ENCODE peak calls at places on chromosomes 1 and 21, in nine cellular contexts. J, P, N, E, M, U, V, H and B are unnamed samples.

GRCh38 chr21:46171996-46172862 is 12.0 kb downstream of the SPATC1L start:
- DNase-seq in J (no peak), P (peak), N (no peak), E (no peak), M (no peak), U (no peak), V (peak), H (no peak), B (no peak)

GRCh38 chr1:221069178-221069903 is 190.1 kb downstream of the HLX start:
- DNase-seq in J (no peak), P (no peak), N (no peak), E (no peak), M (no peak), U (no peak), V (no peak), H (no peak), B (no peak)

GRCh38 chr21:45554477-45555175 is 12.4 kb upstream of the SLC19A1 start:
- DNase-seq in J (peak), P (peak), N (peak), E (peak), M (peak), U (no peak), V (peak), H (peak), B (peak)

GRCh38 chr1:75548721-75549480 is 62.0 kb downstream of the SLC44A5 start:
- DNase-seq in J (no peak), P (no peak), N (no peak), E (no peak), M (no peak), U (no peak), V (no peak), H (no peak), B (no peak)

GRCh38 chr1:236868625-236869467 is 73.8 kb downstream of the MTR start:
- DNase-seq in J (peak), P (no peak), N (peak), E (peak), M (peak), U (peak), V (no peak), H (no peak), B (peak)

GRCh38 chr1:210627740-210628139 is 299.0 kb downstream of the HHAT start:
- DNase-seq in J (no peak), P (no peak), N (no peak), E (no peak), M (no peak), U (no peak), V (no peak), H (no peak), B (no peak)

GRCh38 chr1:65407875-65408274 is 12.6 kb upstream of the LEPR start:
- DNase-seq in J (no peak), P (no peak), N (no peak), E (no peak), M (no peak), U (no peak), V (no peak), H (no peak), B (no peak)

GRCh38 chr1:54287176-54287650 is 87.2 kb downstream of the MRPL37 start:
- DNase-seq in J (peak), P (peak), N (peak), E (peak), M (no peak), U (no peak), V (peak), H (peak), B (peak)

GRCh38 chr21:45331521-45332257 is 44.0 kb upstream of the POFUT2 start:
- DNase-seq in J (no peak), P (peak), N (no peak), E (no peak), M (no peak), U (no peak), V (peak), H (peak), B (no peak)

GRCh38 chr1:239112536-239112935 is 273.8 kb upstream of the CHRM3 start:
- DNase-seq in J (no peak), P (no peak), N (no peak), E (no peak), M (no peak), U (no peak), V (no peak), H (no peak), B (no peak)

GRCh38 chr1:165903672-165904071 is 76.3 kb downstream of the UCK2 start:
- DNase-seq in J (no peak), P (no peak), N (peak), E (peak), M (no peak), U (no peak), V (no peak), H (no peak), B (no peak)

GRCh38 chr1:245825128-245825901 is 670.5 kb downstream of the KIF26B start:
- DNase-seq in J (no peak), P (no peak), N (peak), E (no peak), M (no peak), U (no peak), V (no peak), H (no peak), B (no peak)

GRCh38 chr1:42144336-42145189 is 8.6 kb upstream of the GUCA2B start:
- DNase-seq in J (no peak), P (no peak), N (no peak), E (peak), M (no peak), U (no peak), V (no peak), H (no peak), B (no peak)

GRCh38 chr1:31795801-31796621 is 19.8 kb downstream of the SPOCD1 start:
- DNase-seq in J (peak), P (no peak), N (peak), E (peak), M (no peak), U (no peak), V (peak), H (peak), B (no peak)

GRCh38 chr1:225447649-225448048 is 19.8 kb upstream of the LBR start:
- DNase-seq in J (no peak), P (peak), N (peak), E (no peak), M (no peak), U (no peak), V (no peak), H (no peak), B (no peak)

GRCh38 chr1:5388622-5389021 is 603.6 kb downstream of the NPHP4 start:
- DNase-seq in J (no peak), P (no peak), N (no peak), E (no peak), M (no peak), U (no peak), V (peak), H (no peak), B (no peak)

GRCh38 chr1:65166572-65167305 is 18.7 kb downstream of the AK4 start:
- DNase-seq in J (no peak), P (no peak), N (no peak), E (no peak), M (no peak), U (no peak), V (no peak), H (no peak), B (no peak)

GRCh38 chr1:24861821-24862727 is 68.0 kb downstream of the RUNX3 start:
- DNase-seq in J (no peak), P (no peak), N (no peak), E (peak), M (no peak), U (no peak), V (peak), H (no peak), B (no peak)

GRCh38 chr21:43207868-43208267 is 39.1 kb downstream of the CRYAA start:
- DNase-seq in J (no peak), P (no peak), N (no peak), E (no peak), M (no peak), U (no peak), V (no peak), H (no peak), B (no peak)

GRCh38 chr21:44858791-44859190 is 14.7 kb downstream of the PTTG1IP start:
- DNase-seq in J (no peak), P (peak), N (no peak), E (no peak), M (no peak), U (no peak), V (peak), H (no peak), B (no peak)

GRCh38 chr1:19460535-19461351 is 24.6 kb downstream of the CAPZB start:
- DNase-seq in J (peak), P (no peak), N (no peak), E (no peak), M (no peak), U (no peak), V (no peak), H (peak), B (no peak)
- TF ChIP-seq POLR2A in J (no peak), P (no peak), N (no peak), E (no peak), M (no peak), U (no peak), V (no peak), H (no peak), B (no peak)

DNA sequence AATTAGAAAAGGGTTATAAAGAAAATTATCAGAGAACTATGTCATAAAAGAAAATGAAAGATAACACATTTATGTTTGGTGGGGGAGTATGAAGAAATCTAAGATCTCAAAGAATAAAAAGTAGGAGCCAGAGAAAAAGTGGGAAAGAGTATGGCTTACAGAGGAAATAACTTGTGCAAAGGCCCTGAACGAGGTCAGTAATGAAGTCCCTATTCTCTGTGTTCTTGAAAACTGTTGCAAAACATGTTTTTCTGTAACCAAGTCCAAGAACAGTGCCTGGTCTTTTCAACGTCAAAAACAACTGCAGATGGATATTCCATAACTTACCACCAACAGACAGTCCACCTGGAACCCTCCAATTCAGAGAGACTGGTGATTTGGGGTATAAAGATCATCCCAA is 188.1 kb downstream of the NEGR1 start:
- DNase-seq in J (no peak), P (no peak), N (no peak), E (no peak), M (no peak), U (no peak), V (no peak), H (no peak), B (no peak)
- H3K4me3 ChIP-seq in J (no peak), P (no peak), N (no peak), E (no peak), M (no peak), U (no peak), V (no peak), H (no peak), B (no peak)

GRCh38 chr1:184386271-184387068 is at the start of gene C1orf21:
- DNase-seq in J (peak), P (peak), N (peak), E (peak), M (peak), U (peak), V (peak), H (peak), B (peak)
- TF ChIP-seq POLR2A in J (no peak), P (peak), N (no peak), E (no peak), M (no peak), U (peak), V (peak), H (no peak), B (peak)

DNA sequence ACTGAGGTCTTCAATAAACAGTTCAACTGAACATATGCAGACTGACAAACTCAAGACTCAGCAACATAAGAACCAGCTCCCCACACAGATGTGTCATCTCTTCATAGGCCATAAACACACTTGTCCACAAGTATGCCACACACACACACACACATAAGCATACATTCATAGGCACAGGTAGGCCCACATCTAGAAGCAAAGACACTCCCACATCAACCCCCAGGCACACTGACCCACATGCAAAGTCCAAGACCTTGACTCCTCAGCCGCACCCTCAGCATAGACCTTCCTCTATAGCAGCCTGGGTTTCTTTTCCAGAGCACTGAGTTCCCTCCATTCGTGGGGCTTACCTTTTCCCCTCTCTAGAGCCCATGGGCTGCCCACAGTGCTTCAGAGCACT is 1.4 kb downstream of the LAD1 start:
- DNase-seq in J (no peak), P (no peak), N (peak), E (peak), M (no peak), U (no peak), V (peak), H (no peak), B (peak)
- H3K4me3 ChIP-seq in J (no peak), P (no peak), N (no peak), E (peak), M (peak), U (no peak), V (peak), H (no peak), B (no peak)

GRCh38 chr1:10471411-10472219 is 714 bp downstream of the DFFA start:
- DNase-seq in J (peak), P (no peak), N (peak), E (no peak), M (no peak), U (no peak), V (no peak), H (no peak), B (no peak)

GRCh38 chr1:10473145-10473765 is 926 bp upstream of the DFFA start:
- DNase-seq in J (no peak), P (no peak), N (no peak), E (no peak), M (no peak), U (no peak), V (no peak), H (no peak), B (no peak)

GRCh38 chr1:10475510-10475909 is 760 bp downstream of the PEX14 start:
- DNase-seq in J (no peak), P (no peak), N (no peak), E (no peak), M (no peak), U (no peak), V (peak), H (no peak), B (no peak)

GRCh38 chr1:10472220-10473144 is at the start of gene DFFA:
- DNase-seq in J (peak), P (peak), N (peak), E (peak), M (peak), U (peak), V (peak), H (peak), B (peak)

GRCh38 chr1:10474613-10475507 is at the start of gene PEX14:
- DNase-seq in J (peak), P (peak), N (peak), E (peak), M (peak), U (peak), V (peak), H (peak), B (peak)
- TF ChIP-seq POLR2A in J (peak), P (peak), N (peak), E (no peak), M (peak), U (peak), V (peak), H (peak), B (peak)

DNA sequence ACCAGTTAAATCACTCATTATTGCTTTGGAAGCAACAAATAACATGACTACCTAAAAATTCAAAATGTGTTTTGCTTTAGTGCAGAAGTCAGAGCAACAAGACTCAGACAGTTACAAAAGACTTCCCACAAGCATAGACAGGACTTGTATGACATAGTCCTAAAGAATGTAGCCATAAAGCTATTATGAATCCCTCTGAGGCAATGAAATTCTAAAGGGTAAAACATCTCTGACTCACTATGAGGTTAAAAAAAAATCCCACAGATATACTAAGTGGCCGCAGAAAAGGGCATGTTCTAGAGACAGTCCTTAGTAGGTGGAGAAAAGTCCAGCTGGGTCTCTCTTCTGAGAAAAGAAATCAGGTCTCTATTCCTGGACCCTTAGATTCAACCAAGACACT is 4.9 kb downstream of the PRKAB2 start:
- DNase-seq in J (no peak), P (no peak), N (peak), E (no peak), M (peak), U (no peak), V (no peak), H (no peak), B (no peak)
- H3K4me3 ChIP-seq in J (no peak), P (no peak), N (no peak), E (no peak), M (peak), U (no peak), V (no peak), H (no peak), B (no peak)

GRCh38 chr1:30768830-30769718 is 11.5 kb upstream of the LAPTM5 start:
- DNase-seq in J (peak), P (no peak), N (peak), E (no peak), M (no peak), U (no peak), V (peak), H (no peak), B (no peak)

GRCh38 chr1:30768169-30768829 is 10.7 kb upstream of the LAPTM5 start:
- DNase-seq in J (no peak), P (no peak), N (no peak), E (no peak), M (no peak), U (no peak), V (no peak), H (no peak), B (no peak)

GRCh38 chr1:30773722-30774121 is 16.1 kb upstream of the LAPTM5 start:
- DNase-seq in J (no peak), P (no peak), N (no peak), E (no peak), M (no peak), U (no peak), V (no peak), H (no peak), B (no peak)

GRCh38 chr1:30771005-30771404 is 13.4 kb upstream of the LAPTM5 start:
- DNase-seq in J (no peak), P (no peak), N (no peak), E (no peak), M (no peak), U (no peak), V (no peak), H (no peak), B (no peak)

GRCh38 chr1:30770150-30770549 is 12.6 kb upstream of the LAPTM5 start:
- DNase-seq in J (no peak), P (no peak), N (no peak), E (no peak), M (no peak), U (no peak), V (peak), H (no peak), B (no peak)
- TF ChIP-seq POLR2A in J (no peak), P (no peak), N (no peak), E (no peak), M (no peak), U (no peak), V (no peak), H (no peak), B (no peak)

DNA sequence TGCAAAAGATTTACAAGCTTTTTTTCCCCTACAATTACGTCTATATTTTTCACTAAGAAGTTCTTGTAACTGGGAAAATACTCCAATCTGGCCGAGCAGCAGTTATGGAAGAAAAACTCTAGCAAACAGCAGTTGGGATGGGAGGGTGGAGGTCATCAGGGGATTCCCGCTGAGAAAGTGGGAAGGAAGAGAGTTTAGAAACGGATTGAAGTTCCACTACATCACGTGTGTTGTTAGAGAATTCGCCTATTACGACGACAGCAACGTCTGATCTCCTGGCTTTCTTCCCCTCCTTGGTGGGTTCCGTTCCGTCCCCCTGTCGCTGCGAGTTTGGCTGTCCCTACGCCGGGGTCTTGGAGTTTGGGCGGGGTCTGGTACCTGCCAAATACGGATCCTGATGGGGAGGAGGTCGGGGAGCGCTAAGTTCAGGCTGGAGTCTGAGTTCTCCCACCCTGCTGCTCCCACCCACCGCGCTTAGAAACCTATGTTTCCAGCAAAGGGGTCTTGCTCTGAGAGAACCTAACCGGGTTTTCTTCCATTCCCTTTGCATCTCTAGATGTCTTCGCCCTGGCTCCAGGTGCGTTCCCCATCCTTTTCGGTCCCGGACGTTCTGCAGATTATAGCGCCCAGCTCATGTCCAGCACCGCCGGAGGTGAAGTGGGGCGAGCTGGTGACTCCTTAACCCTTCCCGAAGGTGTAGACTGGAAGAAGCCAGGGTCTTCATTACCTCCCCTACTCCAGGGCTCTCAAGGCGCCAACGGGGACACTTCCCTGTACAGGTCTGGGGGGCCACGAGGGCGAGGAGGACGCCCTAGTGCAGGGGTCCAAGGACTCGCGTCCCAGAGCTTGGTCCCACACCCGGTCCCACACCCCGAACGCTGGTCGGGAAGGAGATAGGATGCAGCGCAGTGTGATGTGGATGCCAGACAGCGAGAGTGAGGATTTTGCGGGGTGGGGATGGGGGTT is 688 bp upstream of the KCNK2 start:
- DNase-seq in J (no peak), P (no peak), N (peak), E (no peak), M (no peak), U (no peak), V (peak), H (peak), B (no peak)
- H3K4me3 ChIP-seq in J (no peak), P (no peak), N (peak), E (peak), M (no peak), U (peak), V (no peak), H (peak), B (no peak)

DNA sequence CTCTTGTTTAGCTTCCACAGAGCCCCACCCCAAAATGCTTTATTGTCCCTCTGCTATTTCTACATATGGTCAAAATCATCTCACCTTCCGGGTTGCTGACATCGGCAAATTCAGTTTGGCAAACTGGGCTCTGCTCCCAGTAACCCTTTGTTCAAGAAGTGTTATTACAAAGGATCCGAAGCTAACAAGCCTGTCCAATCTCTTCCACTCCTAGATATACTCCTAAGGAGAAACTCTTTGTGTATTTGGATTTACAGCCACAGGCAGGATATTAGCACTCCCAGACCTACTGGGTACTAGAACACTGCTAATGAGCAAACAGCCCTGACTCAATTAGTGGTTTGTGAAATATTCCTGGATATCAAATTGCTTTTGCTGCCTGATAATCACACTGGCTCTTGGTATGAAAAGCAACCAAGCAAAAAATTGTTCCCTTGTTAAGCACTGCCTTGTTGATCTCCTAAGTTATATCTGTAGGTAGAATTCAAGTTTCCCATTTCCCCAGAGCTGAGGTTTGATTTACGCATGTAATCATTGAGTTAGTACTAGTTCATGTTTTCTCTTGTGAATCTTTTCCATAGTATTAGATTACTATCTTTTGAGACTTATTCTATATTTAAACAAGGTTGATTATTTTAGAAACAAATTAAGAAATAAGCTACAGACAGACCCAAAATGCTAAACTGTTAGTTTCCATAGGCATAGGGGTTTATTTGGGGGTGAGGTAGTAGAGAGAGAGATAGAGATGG is 3.8 kb downstream of the JUN start:
- DNase-seq in J (no peak), P (peak), N (peak), E (peak), M (no peak), U (no peak), V (no peak), H (peak), B (peak)
- TF ChIP-seq POLR2A in J (peak), P (peak), N (peak), E (peak), M (peak), U (peak), V (peak), H (peak), B (peak)